ENCODE peak calls at places on chromosomes 4 and X, in nine cellular contexts. C is CD8-positive, alpha-beta memory T cell; L is IMR-90; Z is thoracic aorta; K is HCT116; B is astrocyte of the cerebellum; I is mammary epithelial cell; O is dorsolateral prefrontal cortex; J is SK-N-SH. D is an unnamed sample.

GRCh38 chrX:38940547-38940946 is 139.3 kb downstream of the MID1IP1 start:
- DNase-seq in C (no peak), L (peak), Z (no peak), K (no peak), B (no peak), I (no peak), O (no peak), J (no peak), D (no peak)

GRCh38 chr4:8409271-8410065 is 31.1 kb downstream of the ACOX3 start:
- DNase-seq in C (peak), L (no peak), Z (no peak), K (no peak), B (no peak), I (peak), O (no peak), J (peak), D (no peak)

GRCh38 chr4:3388461-3389185 is 53.1 kb upstream of the HGFAC start:
- DNase-seq in C (no peak), L (peak), Z (no peak), K (no peak), B (peak), I (peak), O (no peak), J (peak), D (peak)

GRCh38 chr4:156476359-156476758 is 495.2 kb downstream of the PDGFC start:
- DNase-seq in C (no peak), L (peak), Z (no peak), K (peak), B (peak), I (peak), O (no peak), J (peak), D (peak)

GRCh38 chr4:109967798-109968520 is 55.3 kb downstream of the EGF start:
- DNase-seq in C (no peak), L (peak), Z (no peak), K (no peak), B (peak), I (peak), O (no peak), J (no peak), D (peak)

GRCh38 chrX:9786839-9787635 is 808 bp downstream of the SHROOM2 start:
- DNase-seq in C (no peak), L (no peak), Z (no peak), K (no peak), B (no peak), I (no peak), O (no peak), J (peak), D (no peak)

GRCh38 chr4:82043081-82043808 is 330.5 kb downstream of the HNRNPD start:
- DNase-seq in C (no peak), L (no peak), Z (no peak), K (no peak), B (no peak), I (peak), O (no peak), J (no peak), D (no peak)

GRCh38 chr4:112516401-112517066 is 554 bp upstream of the NEUROG2 start:
- DNase-seq in C (no peak), L (no peak), Z (no peak), K (no peak), B (no peak), I (no peak), O (no peak), J (peak), D (no peak)

GRCh38 chrX:112687189-112687691 is 7.5 kb upstream of the LHFPL1 start:
- DNase-seq in C (no peak), L (peak), Z (no peak), K (no peak), B (peak), I (no peak), O (no peak), J (no peak), D (no peak)

GRCh38 chrX:9033586-9033985 is 341 bp downstream of the FAM9B start:
- DNase-seq in C (no peak), L (no peak), Z (no peak), K (no peak), B (no peak), I (no peak), O (no peak), J (peak), D (no peak)

GRCh38 chrX:1813809-1814208 is 198.9 kb downstream of the ASMT start:
- DNase-seq in C (no peak), L (no peak), Z (no peak), K (no peak), B (no peak), I (no peak), O (no peak), J (no peak), D (no peak)

GRCh38 chr4:184097240-184097619 is 120.4 kb downstream of the ENPP6 start:
- DNase-seq in C (no peak), L (no peak), Z (no peak), K (no peak), B (no peak), I (peak), O (peak), J (no peak), D (no peak)

GRCh38 chr4:106803107-106803506 is 233.0 kb downstream of the DKK2 start:
- DNase-seq in C (no peak), L (no peak), Z (no peak), K (no peak), B (no peak), I (no peak), O (no peak), J (no peak), D (no peak)

GRCh38 chrX:150680974-150681373 is 12.2 kb upstream of the MTMR1 start:
- DNase-seq in C (no peak), L (peak), Z (no peak), K (peak), B (peak), I (peak), O (no peak), J (peak), D (no peak)

GRCh38 chrX:75230296-75230695 is 43.6 kb upstream of the UPRT start:
- DNase-seq in C (no peak), L (no peak), Z (no peak), K (no peak), B (no peak), I (no peak), O (no peak), J (no peak), D (no peak)

GRCh38 chrX:140866446-140866845 is 135.9 kb upstream of the SPANXB1 start:
- DNase-seq in C (no peak), L (no peak), Z (no peak), K (no peak), B (no peak), I (no peak), O (no peak), J (no peak), D (no peak)

GRCh38 chrX:140050906-140051305 is 85.6 kb upstream of the CXorf66 start:
- DNase-seq in C (no peak), L (peak), Z (no peak), K (no peak), B (no peak), I (no peak), O (no peak), J (no peak), D (no peak)

GRCh38 chrX:29297171-29297800 is 710.0 kb downstream of the IL1RAPL1 start:
- DNase-seq in C (no peak), L (peak), Z (no peak), K (no peak), B (no peak), I (no peak), O (no peak), J (no peak), D (no peak)

DNA sequence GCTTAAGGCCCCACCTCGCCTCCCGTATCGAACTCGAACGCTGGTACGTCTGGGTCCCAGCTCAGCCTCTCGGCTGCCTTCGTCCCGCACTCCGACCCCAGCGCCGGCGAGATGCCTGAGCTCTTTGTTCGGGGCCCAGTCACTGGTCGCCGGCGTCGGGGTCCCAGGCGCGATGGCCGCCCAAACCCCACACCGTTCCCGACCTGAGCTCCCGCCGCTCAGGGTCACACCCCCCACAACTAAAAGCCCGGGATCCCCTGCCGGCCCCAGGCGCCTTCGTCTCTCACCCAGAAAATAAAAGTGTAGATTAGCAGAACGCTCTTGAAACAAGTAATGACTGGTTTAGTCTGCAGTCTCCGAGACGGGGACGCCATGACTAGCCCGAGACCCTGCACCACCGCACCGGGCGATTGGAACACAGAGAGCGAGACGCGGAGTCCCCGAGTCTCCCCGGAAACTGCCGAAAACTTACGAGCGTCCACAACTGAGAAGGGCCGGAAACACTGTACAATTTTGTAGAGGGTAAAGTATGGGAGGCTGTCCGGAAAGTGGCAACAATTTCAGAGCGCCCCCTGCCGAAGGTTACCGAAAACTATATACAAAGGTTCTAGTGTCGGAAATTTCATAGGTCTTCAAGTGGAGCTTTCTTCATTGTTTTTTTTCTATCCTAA is at the start of gene TSPAN6:
- DNase-seq in C (peak), L (peak), Z (no peak), K (peak), B (peak), I (peak), O (peak), J (peak), D (peak)
- H3K4me3 ChIP-seq in C (peak), L (peak), Z (peak), K (peak), B (peak), I (peak), O (peak), J (peak), D (peak)

DNA sequence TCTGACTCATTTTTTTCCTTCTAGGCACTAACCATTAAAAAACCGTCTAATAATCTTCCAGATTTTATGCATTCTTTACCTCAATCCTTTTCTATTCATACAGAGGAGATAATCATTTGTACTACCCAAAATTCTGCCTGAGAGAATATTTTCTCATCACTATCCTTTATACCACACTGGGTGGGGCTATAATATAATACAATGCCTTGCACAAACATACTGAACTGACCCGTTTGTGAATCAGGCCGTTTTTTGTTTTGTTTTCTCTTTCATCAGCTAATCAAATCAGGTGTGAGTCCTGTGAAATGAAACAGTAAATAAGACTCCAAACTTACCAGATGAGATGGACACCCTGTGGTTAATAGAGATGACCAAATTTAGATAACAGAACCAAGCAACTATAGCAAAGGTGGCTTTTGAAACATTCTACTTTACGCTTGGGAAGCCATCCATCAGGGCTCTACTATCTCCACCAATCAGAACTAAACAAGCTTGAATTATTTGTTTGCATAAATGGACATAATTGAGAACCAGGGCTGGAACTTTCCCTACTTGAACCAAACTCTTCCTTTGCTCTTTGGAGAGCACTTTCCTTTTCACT is 573.0 kb downstream of the GABRG1 start:
- DNase-seq in C (no peak), L (no peak), Z (no peak), K (no peak), B (no peak), I (no peak), O (no peak), J (no peak), D (no peak)
- H3K4me3 ChIP-seq in C (no peak), L (no peak), Z (no peak), K (no peak), B (no peak), I (no peak), O (no peak), J (no peak), D (no peak)

GRCh38 chr4:83364312-83364711 is 29.7 kb upstream of the HPSE start:
- DNase-seq in C (no peak), L (no peak), Z (no peak), K (no peak), B (no peak), I (peak), O (no peak), J (no peak), D (no peak)
- H3K4me3 ChIP-seq in C (no peak), L (no peak), Z (no peak), K (no peak), B (no peak), I (no peak), O (no peak), J (no peak), D (no peak)

GRCh38 chrX:116357317-116357716 is 79.1 kb upstream of the SLC6A14 start:
- DNase-seq in C (no peak), L (no peak), Z (no peak), K (no peak), B (no peak), I (no peak), O (no peak), J (no peak), D (no peak)
- H3K4me3 ChIP-seq in C (no peak), L (no peak), Z (no peak), K (no peak), B (no peak), I (no peak), O (no peak), J (no peak), D (no peak)

DNA sequence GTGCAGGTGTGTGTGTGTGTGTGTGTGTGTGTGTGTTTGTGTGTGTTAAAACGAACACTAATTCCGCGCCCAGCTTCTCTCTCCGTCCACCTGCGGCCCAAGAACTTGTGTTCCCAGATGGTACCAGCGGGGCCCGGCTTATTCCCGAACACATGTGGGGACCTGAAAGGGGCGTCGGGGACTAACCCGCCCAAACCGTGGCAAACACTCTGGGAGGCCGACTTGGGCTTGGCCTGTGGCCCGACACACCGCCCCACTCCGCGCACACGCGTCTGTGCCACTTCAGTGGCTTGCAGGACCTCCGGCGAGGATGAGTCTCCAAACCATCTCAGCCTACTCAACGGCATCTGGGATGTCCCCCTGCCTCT is 870 bp upstream of the HHIP start:
- DNase-seq in C (no peak), L (no peak), Z (no peak), K (no peak), B (no peak), I (no peak), O (peak), J (peak), D (no peak)
- H3K4me3 ChIP-seq in C (no peak), L (peak), Z (peak), K (no peak), B (peak), I (no peak), O (peak), J (peak), D (peak)

GRCh38 chr4:170497729-170498128 is 408.0 kb upstream of the AADAT start:
- DNase-seq in C (no peak), L (no peak), Z (no peak), K (no peak), B (no peak), I (no peak), O (no peak), J (no peak), D (no peak)
- H3K4me3 ChIP-seq in C (no peak), L (no peak), Z (peak), K (no peak), B (no peak), I (no peak), O (peak), J (peak), D (no peak)

GRCh38 chr4:76494243-76494642 is 59.2 kb downstream of the SHROOM3 start:
- DNase-seq in C (no peak), L (no peak), Z (no peak), K (no peak), B (no peak), I (no peak), O (no peak), J (no peak), D (no peak)
- H3K4me3 ChIP-seq in C (no peak), L (no peak), Z (no peak), K (no peak), B (no peak), I (no peak), O (no peak), J (no peak), D (no peak)

GRCh38 chr4:81039351-81040174 is 9.1 kb downstream of the BMP3 start:
- DNase-seq in C (no peak), L (no peak), Z (no peak), K (no peak), B (no peak), I (no peak), O (no peak), J (no peak), D (no peak)
- H3K4me3 ChIP-seq in C (no peak), L (no peak), Z (no peak), K (no peak), B (no peak), I (no peak), O (no peak), J (peak), D (no peak)

GRCh38 chr4:47465008-47465407 is 1.5 kb upstream of the COMMD8 start:
- DNase-seq in C (no peak), L (no peak), Z (no peak), K (no peak), B (no peak), I (no peak), O (no peak), J (no peak), D (no peak)
- H3K4me3 ChIP-seq in C (no peak), L (no peak), Z (no peak), K (no peak), B (no peak), I (no peak), O (no peak), J (no peak), D (no peak)

D was measured in kidney epithelial cell.